ENCODE peak calls at places on chromosomes 7 and 10, in eight cellular contexts. O is aorta; W is colonic mucosa; K is T-helper 2 cell; N is NCI-H748 treated with DMSO at 0.1 percent for 48 hours; T is stimulated activated CD4-positive, alpha-beta T cell treated with anti-CD3 and anti-CD28 coated beads, Interleukin-4, amount 100 ng/mL, for 1 hour; G is astrocyte of the spinal cord; V is NCI-H1105 treated with DMSO at 0.1 percent for 48 hours. C is an unnamed sample.

GRCh38 chr7:26404189-26404996 is 112.7 kb downstream of the SNX10 start:
- DNase-seq in T (no peak), V (no peak), K (no peak), N (no peak), W (no peak), G (no peak), O (no peak), C (peak; percentile 22)

GRCh38 chr7:31027161-31027965 is 24.7 kb upstream of the ADCYAP1R1 start:
- DNase-seq in T (peak; percentile 4), W (peak; percentile 20), K (no peak), V (no peak), G (no peak), N (no peak), O (peak; percentile 72), C (peak; percentile 8)

GRCh38 chr7:1668486-1668931 is 1.6 kb upstream of the ELFN1 start:
- DNase-seq in K (no peak), V (no peak), T (no peak), W (no peak), G (no peak), O (peak; percentile 75), N (no peak), C (peak; percentile 14)

GRCh38 chr7:143954163-143954894 is at the start of gene OR2F1:
- DNase-seq in T (no peak), G (no peak), O (no peak), K (no peak), W (no peak), N (no peak), V (no peak), C (no peak)

GRCh38 chr7:157714166-157715070 is 377.6 kb downstream of the DNAJB6 start:
- DNase-seq in G (no peak), T (no peak), N (no peak), W (no peak), V (no peak), O (peak; percentile 70), K (no peak), C (no peak)

GRCh38 chr10:29981510-29981909 is 77.9 kb downstream of the JCAD start:
- DNase-seq in K (no peak), N (no peak), W (no peak), T (no peak), G (no peak), O (no peak), V (no peak), C (no peak)

GRCh38 chr10:93554760-93555432 is 11.6 kb upstream of the FFAR4 start:
- DNase-seq in O (peak; percentile 93), N (peak; percentile 38), V (peak; percentile 34), G (peak; percentile 37), K (no peak), W (peak; percentile 88), T (peak; percentile 39), C (peak; percentile 62)

GRCh38 chr10:59968705-59969104 is 62.3 kb upstream of the CCDC6 start:
- DNase-seq in V (no peak), W (peak; percentile 64), G (no peak), N (peak; percentile 37), K (no peak), O (no peak), T (no peak), C (peak; percentile 37)

GRCh38 chr10:77333610-77334340 is 303.8 kb downstream of the KCNMA1 start:
- DNase-seq in G (no peak), T (no peak), N (peak; percentile 96), K (no peak), V (no peak), O (no peak), W (peak; percentile 43), C (peak; percentile 91)

C was measured in NCI-H510A treated with DMSO at 0.1 percent for 48 hours.